ENCODE peak calls at places on chromosomes 4 and X, in four cellular contexts. C is fibroblast of lung, S is cardiac muscle cell, X is psoas muscle. A is an unnamed sample.

GRCh38 chr4:11281720-11282119 is 147.0 kb downstream of the HS3ST1 start:
- DNase-seq in C (peak), X (no peak), S (peak), A (no peak)

GRCh38 chrX:29044802-29045201 is 457.6 kb downstream of the IL1RAPL1 start:
- DNase-seq in C (peak), X (no peak), S (peak), A (no peak)

GRCh38 chrX:150683536-150684146 is 9.6 kb upstream of the MTMR1 start:
- DNase-seq in X (no peak), C (no peak), S (peak), A (no peak)

GRCh38 chr4:78320353-78320935 is 231.1 kb upstream of the ANXA3 start:
- DNase-seq in X (no peak), S (peak), C (peak), A (no peak)

GRCh38 chr4:74032064-74032463 is 6.4 kb downstream of the CXCL3 start:
- DNase-seq in X (no peak), S (peak), C (no peak), A (peak)

GRCh38 chrX:48521353-48522243 is at the start of gene EBP:
- DNase-seq in X (peak), C (peak), S (peak), A (peak)

GRCh38 chrX:133546441-133546840 is 131.2 kb upstream of the GPC4 start:
- DNase-seq in S (peak), C (no peak), X (no peak), A (no peak)

GRCh38 chr4:38128478-38129451 is 168.6 kb downstream of the PTTG2 start:
- DNase-seq in S (no peak), C (peak), X (no peak), A (peak)

GRCh38 chrX:154592505-154592904 is 7.6 kb downstream of the CTAG1A start:
- DNase-seq in S (no peak), C (no peak), X (no peak), A (no peak)

GRCh38 chrX:72208126-72208525 is 26.6 kb downstream of the PIN4 start:
- DNase-seq in C (peak), X (no peak), S (no peak), A (peak)

GRCh38 chrX:43953218-43953617 is 20.0 kb downstream of the NDP start:
- DNase-seq in S (no peak), X (no peak), C (peak), A (peak)

GRCh38 chrX:52594658-52595057 is 60.0 kb downstream of the SSX7 start:
- DNase-seq in C (no peak), S (no peak), X (no peak), A (no peak)

GRCh38 chr4:182862921-182863320 is 54.3 kb downstream of the DCTD start:
- DNase-seq in C (no peak), X (no peak), S (no peak), A (no peak)

GRCh38 chr4:142016031-142016430 is 379.6 kb downstream of the IL15 start:
- DNase-seq in C (no peak), X (no peak), S (no peak), A (no peak)

GRCh38 chrX:49919617-49920016 is 2.8 kb upstream of the CLCN5 start:
- DNase-seq in C (peak), X (peak), S (peak), A (peak)

GRCh38 chr4:186554485-186554884 is 882 bp downstream of the MTNR1A start:
- DNase-seq in S (peak), C (peak), X (no peak), A (peak)

GRCh38 chr4:25367004-25367621 is 9.9 kb upstream of the ANAPC4 start:
- DNase-seq in X (no peak), S (peak), C (peak), A (peak)

GRCh38 chr4:6272863-6273660 is 3.4 kb downstream of the WFS1 start:
- DNase-seq in C (peak), S (peak), X (no peak), A (peak)

GRCh38 chrX:34658316-34658715 is 1.2 kb upstream of the TMEM47 start:
- DNase-seq in S (peak), C (peak), X (no peak), A (peak)

DNA sequence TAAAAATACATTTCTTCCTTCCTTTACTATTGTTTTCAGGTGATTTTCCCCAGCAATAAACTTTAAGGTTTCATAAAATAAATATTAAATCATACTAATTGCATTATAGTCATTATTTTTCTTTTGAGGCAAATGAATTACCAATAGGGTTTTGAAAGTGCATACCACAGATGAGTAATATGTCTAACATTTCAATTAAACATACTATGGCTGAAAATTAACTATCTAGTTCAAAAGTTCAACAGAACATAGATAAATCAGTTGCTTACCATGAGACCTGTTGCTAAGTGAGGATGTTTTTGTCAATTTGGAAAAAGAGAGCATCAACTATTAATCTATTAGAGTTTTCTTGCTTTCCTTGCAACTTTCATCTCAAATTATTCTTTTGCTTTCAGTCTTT is 35.0 kb downstream of the NPY5R start:
- DNase-seq in C (peak), S (no peak), X (no peak), A (no peak)
- TF ChIP-seq CTCF in C (no peak), S (no peak), X (no peak), A (no peak)

GRCh38 chr4:8700576-8700975 is 108.0 kb downstream of the CPZ start:
- DNase-seq in X (no peak), S (no peak), C (no peak), A (no peak)

GRCh38 chr4:8702516-8703400 is 110.2 kb downstream of the CPZ start:
- DNase-seq in S (no peak), C (no peak), X (no peak), A (no peak)

GRCh38 chr4:8701101-8702019 is 108.8 kb downstream of the CPZ start:
- DNase-seq in X (no peak), S (no peak), C (no peak), A (no peak)

GRCh38 chr4:8703401-8703696 is 110.8 kb downstream of the CPZ start:
- DNase-seq in X (no peak), S (no peak), C (no peak), A (no peak)

DNA sequence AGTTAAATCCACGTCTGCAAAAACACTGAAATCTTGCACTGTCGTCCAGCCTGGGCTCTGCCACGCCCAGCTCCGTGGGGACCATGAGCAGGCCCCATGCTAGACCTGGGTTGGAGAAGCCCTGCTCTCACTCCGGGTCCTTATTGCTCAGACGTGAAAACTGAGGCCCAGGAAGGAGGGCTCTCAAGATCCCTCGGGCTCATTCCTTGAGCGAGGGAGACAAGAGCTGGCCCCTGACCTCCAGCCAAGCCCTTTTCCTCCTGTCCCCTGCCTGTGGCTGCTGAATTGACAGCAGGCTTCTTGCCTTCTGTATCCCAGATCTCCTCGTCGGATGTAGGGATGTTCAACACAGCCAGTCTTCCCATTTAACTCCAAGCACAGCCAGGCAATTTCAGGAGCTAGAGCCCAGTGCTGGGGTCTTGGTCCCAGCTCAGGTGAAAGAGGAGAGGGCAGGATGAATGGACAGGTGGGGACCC is 109.5 kb downstream of the CPZ start:
- DNase-seq in S (no peak), X (no peak), C (no peak), A (no peak)
- H3K4me3 ChIP-seq in S (no peak), X (no peak), C (no peak), A (no peak)

GRCh38 chr4:120977435-120977997 is 55.0 kb upstream of the PRDM5 start:
- DNase-seq in S (peak), C (peak), X (no peak), A (peak)

DNA sequence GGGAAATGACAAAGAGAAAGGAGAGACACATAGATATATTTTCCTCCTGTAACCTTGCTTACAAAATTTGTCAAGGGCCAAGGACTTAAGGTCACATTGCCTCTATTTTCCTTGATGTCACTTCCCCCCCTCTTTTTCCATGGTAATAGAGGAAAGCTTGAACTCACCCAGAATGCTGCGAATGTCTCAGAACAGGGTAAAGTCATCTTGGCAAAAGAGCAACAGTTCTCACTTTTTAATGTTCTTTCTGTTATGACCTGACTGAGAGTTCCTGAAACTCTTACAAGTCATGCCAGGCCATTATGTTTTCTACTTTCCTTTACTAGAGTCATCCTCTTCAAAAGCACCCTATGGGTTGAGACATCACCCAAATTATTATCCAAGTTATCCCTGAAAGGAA is 50.7 kb upstream of the PRDM5 start:
- DNase-seq in X (no peak), S (no peak), C (no peak), A (no peak)
- TF ChIP-seq CTCF in X (no peak), S (no peak), C (no peak), A (no peak)

GRCh38 chrX:103831342-103831802 is 685 bp downstream of the RAB9B start:
- DNase-seq in C (no peak), X (no peak), S (no peak), A (no peak)
- H3K4me3 ChIP-seq in C (peak), X (peak), S (peak), A (peak)

DNA sequence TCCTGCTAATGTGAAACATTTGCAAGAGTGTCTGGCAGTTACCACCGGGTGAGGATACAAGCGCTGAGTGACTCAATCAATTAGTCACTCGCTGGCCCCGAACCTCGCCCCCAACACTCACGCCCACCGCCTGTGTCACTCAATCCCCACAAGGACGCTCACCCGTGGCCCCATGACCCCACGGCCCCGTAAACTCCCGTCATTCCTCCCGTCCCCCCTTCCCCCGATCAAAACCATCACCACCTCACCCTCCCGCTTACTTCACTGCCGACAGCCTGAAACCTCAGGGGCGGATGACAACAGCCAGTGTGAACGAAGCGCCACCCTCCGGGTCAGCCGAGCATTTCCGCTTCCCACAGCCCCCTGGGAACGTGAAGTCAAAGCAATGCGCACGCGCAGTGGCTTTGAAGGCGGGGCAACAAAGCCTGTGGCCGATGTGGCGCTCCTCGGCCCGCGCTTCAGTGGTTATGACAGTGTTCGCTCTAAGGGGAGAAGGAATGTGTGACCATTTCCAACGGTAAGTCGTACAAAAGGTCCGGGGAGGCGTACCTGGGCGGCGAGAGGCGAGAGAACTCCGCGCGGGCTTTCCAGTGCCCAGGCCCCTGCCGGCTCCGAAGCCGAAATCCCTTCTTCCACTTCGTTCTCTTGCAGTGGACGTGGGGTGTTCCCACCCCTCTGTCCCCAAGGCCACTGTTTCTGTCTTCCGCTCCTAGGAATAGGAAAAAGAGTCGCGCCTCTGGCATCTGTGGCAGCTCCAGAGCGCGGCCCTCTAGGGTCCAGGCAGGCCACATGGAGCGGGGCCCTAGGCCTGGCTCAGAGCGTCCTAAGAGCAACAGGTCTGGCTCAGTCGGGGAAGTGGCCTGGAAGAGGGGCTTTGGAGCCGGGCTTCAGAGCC is at the start of gene ZNF674:
- DNase-seq in C (peak), X (peak), S (peak), A (peak)
- TF ChIP-seq CTCF in C (no peak), X (peak), S (peak), A (peak)

DNA sequence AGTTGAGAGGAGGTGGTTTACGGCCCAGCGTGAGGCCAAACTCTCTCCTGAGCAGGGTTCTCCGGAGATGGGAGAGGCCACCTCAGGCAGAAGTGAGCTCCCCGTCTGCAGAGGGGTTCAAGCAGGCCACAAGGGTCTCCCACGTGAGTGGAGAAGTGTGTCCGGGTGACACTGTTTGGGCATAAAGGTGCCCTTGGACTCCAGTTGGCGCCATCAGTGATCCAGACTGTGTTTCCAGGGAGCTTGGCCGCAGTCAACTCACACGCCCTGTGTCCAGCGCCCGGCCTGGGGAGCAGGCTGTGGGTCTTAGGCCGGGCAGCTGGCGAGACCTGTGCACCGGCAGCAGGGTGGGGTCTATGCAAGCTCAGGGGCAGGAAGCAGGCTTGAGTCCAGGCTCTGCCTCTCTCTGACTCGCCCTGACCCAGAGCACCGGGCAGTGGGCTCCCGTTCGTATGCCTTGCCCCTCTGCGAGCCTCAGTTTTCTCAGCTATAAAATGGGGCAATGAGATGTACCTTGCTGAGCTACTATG is 24.6 kb upstream of the HTRA3 start:
- DNase-seq in S (no peak), C (no peak), X (peak), A (no peak)
- H3K4me3 ChIP-seq in S (no peak), C (no peak), X (no peak), A (no peak)

GRCh38 chrX:111447298-111447697 is 35.3 kb upstream of the DCX start:
- DNase-seq in S (peak), C (peak), X (no peak), A (no peak)
- TF ChIP-seq CTCF in S (peak), C (no peak), X (no peak), A (no peak)

DNA sequence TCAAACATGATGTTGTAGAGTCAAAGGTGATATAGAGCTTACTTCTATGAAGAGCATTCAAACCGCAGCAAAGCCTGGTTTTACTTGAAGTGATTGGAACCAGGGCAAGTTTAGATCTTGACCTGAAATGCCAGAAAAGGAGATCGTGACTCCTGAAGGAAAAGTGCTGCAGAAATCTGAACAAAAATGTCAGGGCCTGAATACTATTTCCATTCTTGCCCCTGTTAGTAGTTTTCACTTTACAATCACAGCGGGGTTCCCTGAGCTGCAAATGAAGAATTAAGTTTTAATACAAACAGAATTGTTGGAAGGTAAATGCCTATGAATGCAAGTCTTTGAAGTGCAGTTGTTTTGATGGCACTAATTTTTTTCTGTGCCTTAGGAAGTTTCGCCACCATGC is 4.1 kb downstream of the SLIT2 start:
- DNase-seq in S (no peak), X (no peak), C (no peak), A (no peak)
- H3K4me3 ChIP-seq in S (peak), X (peak), C (peak), A (peak)

GRCh38 chr4:153131478-153132069 is 72.7 kb upstream of the TRIM2 start:
- DNase-seq in S (no peak), X (no peak), C (no peak), A (peak)
- TF ChIP-seq CTCF in S (no peak), X (no peak), C (no peak), A (no peak)